ENCODE peak calls at places on chromosomes 6 and 20, in five cellular contexts. L is NCI-H2029, R is activated B cell treated with CpG ODN at 0.5 μM for 24 hours, C is T-helper 2 cell, I is thoracic aorta. H is an unnamed sample.

GRCh38 chr6:18226451-18226850 is 37.9 kb downstream of the DEK start:
- DNase-seq in L (no peak), R (no peak), C (no peak), I (no peak), H (no peak)

GRCh38 chr20:6122111-6122872 is 538 bp downstream of the FERMT1 start:
- DNase-seq in L (no peak), R (no peak), C (no peak), I (no peak), H (no peak)

GRCh38 chr20:52290602-52291001 is 99.0 kb upstream of the ZFP64 start:
- DNase-seq in L (no peak), R (no peak), C (no peak), I (no peak), H (no peak)

GRCh38 chr20:6940052-6940451 is 172.6 kb downstream of the BMP2 start:
- DNase-seq in L (no peak), R (no peak), C (no peak), I (no peak), H (peak)

GRCh38 chr6:170139531-170139930 is 151.3 kb downstream of the DLL1 start:
- DNase-seq in L (no peak), R (no peak), C (no peak), I (no peak), H (no peak)

GRCh38 chr20:20010639-20011500 is 6.3 kb upstream of the NAA20 start:
- DNase-seq in L (peak), R (no peak), C (no peak), I (no peak), H (no peak)

GRCh38 chr6:34393968-34394305 is 1.5 kb upstream of the NUDT3 start:
- DNase-seq in L (no peak), R (no peak), C (no peak), I (no peak), H (no peak)

GRCh38 chr6:13528777-13529343 is 41.5 kb upstream of the GFOD1 start:
- DNase-seq in L (no peak), R (no peak), C (no peak), I (no peak), H (no peak)

GRCh38 chr6:154548130-154548830 is 37.8 kb upstream of the CNKSR3 start:
- DNase-seq in L (peak), R (no peak), C (no peak), I (no peak), H (no peak)

GRCh38 chr6:170205534-170206316 is 85.2 kb downstream of the DLL1 start:
- DNase-seq in L (no peak), R (no peak), C (no peak), I (no peak), H (no peak)

GRCh38 chr20:42963796-42964195 is 225.9 kb downstream of the PTPRT start:
- DNase-seq in L (no peak), R (no peak), C (no peak), I (no peak), H (no peak)

GRCh38 chr6:157596461-157596860 is 215.5 kb downstream of the ZDHHC14 start:
- DNase-seq in L (no peak), R (no peak), C (no peak), I (no peak), H (no peak)

GRCh38 chr6:124669713-124670480 is 292.3 kb upstream of the RNF217 start:
- DNase-seq in L (no peak), R (no peak), C (no peak), I (no peak), H (no peak)

GRCh38 chr6:107064579-107065065 is 36.6 kb downstream of the MTRES1 start:
- DNase-seq in L (peak), R (no peak), C (no peak), I (no peak), H (no peak)

GRCh38 chr20:63739129-63740069 is at the start of gene SLC2A4RG:
- DNase-seq in L (peak), R (peak), C (peak), I (no peak), H (no peak)

GRCh38 chr6:156379946-156380707 is 397.1 kb upstream of the ARID1B start:
- DNase-seq in L (no peak), R (no peak), C (no peak), I (no peak), H (no peak)

GRCh38 chr6:53888931-53889330 is 94.1 kb downstream of the LRRC1 start:
- DNase-seq in L (no peak), R (no peak), C (no peak), I (no peak), H (no peak)

GRCh38 chr6:157215702-157216101 is 107.6 kb downstream of the TMEM242 start:
- DNase-seq in L (no peak), R (no peak), C (no peak), I (no peak), H (no peak)

GRCh38 chr20:21090112-21090737 is 15.9 kb downstream of the LINC00237 start:
- DNase-seq in L (no peak), R (no peak), C (no peak), I (no peak), H (no peak)

GRCh38 chr6:158063736-158064135 is 82.1 kb downstream of the SYNJ2 start:
- DNase-seq in L (no peak), R (no peak), C (no peak), I (no peak), H (no peak)

GRCh38 chr20:761418-762381 is 6.6 kb downstream of the SLC52A3 start:
- DNase-seq in L (no peak), R (no peak), C (no peak), I (no peak), H (no peak)

GRCh38 chr6:42520786-42521607 is 42.8 kb upstream of the UBR2 start:
- DNase-seq in L (no peak), R (no peak), C (no peak), I (no peak), H (no peak)

GRCh38 chr6:81985191-81985590 is 232.7 kb upstream of the TENT5A start:
- DNase-seq in L (no peak), R (no peak), C (no peak), I (no peak), H (no peak)

GRCh38 chr6:134549854-134550253 is 231.9 kb upstream of the SGK1 start:
- DNase-seq in L (no peak), R (no peak), C (no peak), I (no peak), H (no peak)

GRCh38 chr6:131937219-131937618 is 14.0 kb downstream of the CCN2 start:
- DNase-seq in L (no peak), R (no peak), C (no peak), I (no peak), H (no peak)

GRCh38 chr20:43722153-43722505 is 4.7 kb downstream of the GTSF1L start:
- DNase-seq in L (no peak), R (no peak), C (peak), I (no peak), H (no peak)

GRCh38 chr6:165689699-165690098 is 26.7 kb upstream of the PDE10A start:
- DNase-seq in L (no peak), R (no peak), C (no peak), I (no peak), H (no peak)

GRCh38 chr6:122755901-122756300 is 23.6 kb upstream of the FABP7 start:
- DNase-seq in L (no peak), R (no peak), C (no peak), I (no peak), H (no peak)

H was measured in iPS DF 6.9.